ENCODE peak calls at places on chromosomes 6 and 20, in six cellular contexts. T, Q, Y, A, E and H are unnamed samples.

GRCh38 chr6:108781419-108782110 is 66.7 kb upstream of the ARMC2 start:
- DNase-seq in T (peak; percentile 26), Q (peak; percentile 57), Y (peak; percentile 37), A (peak; percentile 71), E (peak; percentile 12), H (no peak)

GRCh38 chr20:63787302-63787701 is 43.8 kb downstream of the ZBTB46 start:
- DNase-seq in T (no peak), Q (no peak), Y (no peak), A (no peak), E (no peak), H (no peak)

GRCh38 chr20:63322146-63322922 is 29.3 kb downstream of the COL20A1 start:
- DNase-seq in T (no peak), Q (no peak), Y (no peak), A (no peak), E (no peak), H (no peak)

GRCh38 chr6:162922816-162923215 is 195.0 kb downstream of the PACRG start:
- DNase-seq in T (no peak), Q (no peak), Y (peak; percentile 16), A (no peak), E (no peak), H (no peak)

GRCh38 chr6:75211920-75212590 is 6.2 kb upstream of the COL12A1 start:
- DNase-seq in T (no peak), Q (no peak), Y (peak; percentile 59), A (no peak), E (no peak), H (peak; percentile 95)

GRCh38 chr20:37390503-37390890 is 44.6 kb downstream of the SRC start:
- DNase-seq in T (no peak), Q (no peak), Y (no peak), A (no peak), E (no peak), H (no peak)

GRCh38 chr6:139925894-139926641 is 551.6 kb upstream of the CITED2 start:
- DNase-seq in T (no peak), Q (no peak), Y (peak; percentile 88), A (no peak), E (peak; percentile 95), H (peak; percentile 9)

GRCh38 chr6:139027620-139028182 is 844 bp upstream of the ABRACL start:
- DNase-seq in T (no peak), Q (peak; percentile 60), Y (peak; percentile 82), A (peak; percentile 56), E (peak; percentile 63), H (no peak)

GRCh38 chr6:144104488-144104887 is 9.1 kb upstream of the SF3B5 start:
- DNase-seq in T (no peak), Q (no peak), Y (no peak), A (no peak), E (no peak), H (no peak)

GRCh38 chr6:24882835-24883555 is 52.8 kb downstream of the RIPOR2 start:
- DNase-seq in T (no peak), Q (no peak), Y (no peak), A (no peak), E (no peak), H (no peak)

GRCh38 chr6:2147737-2148448 is 97.5 kb downstream of the GMDS start:
- DNase-seq in T (no peak), Q (no peak), Y (no peak), A (no peak), E (peak; percentile 71), H (no peak)

GRCh38 chr6:89944181-89944755 is 50.0 kb downstream of the GJA10 start:
- DNase-seq in T (no peak), Q (no peak), Y (no peak), A (no peak), E (peak; percentile 25), H (no peak)

GRCh38 chr6:87944541-87944954 is 103.1 kb upstream of the SPACA1 start:
- DNase-seq in T (no peak), Q (peak; percentile 49), Y (peak; percentile 60), A (no peak), E (peak; percentile 36), H (peak; percentile 82)

GRCh38 chr6:125114248-125114858 is 39.2 kb upstream of the TPD52L1 start:
- DNase-seq in T (no peak), Q (no peak), Y (peak; percentile 66), A (no peak), E (peak; percentile 61), H (peak; percentile 92)

GRCh38 chr20:38191654-38192053 is 26.6 kb upstream of the TGM2 start:
- DNase-seq in T (no peak), Q (no peak), Y (no peak), A (no peak), E (peak; percentile 54), H (no peak)

GRCh38 chr20:53895385-53895755 is 175.0 kb downstream of the BCAS1 start:
- DNase-seq in T (no peak), Q (no peak), Y (no peak), A (no peak), E (no peak), H (no peak)

GRCh38 chr6:45965007-45965406 is 50.7 kb downstream of the CLIC5 start:
- DNase-seq in T (no peak), Q (no peak), Y (peak; percentile 17), A (no peak), E (no peak), H (no peak)

GRCh38 chr20:2914160-2914559 is 40.9 kb downstream of the PTPRA start:
- DNase-seq in T (no peak), Q (no peak), Y (peak; percentile 26), A (no peak), E (no peak), H (peak; percentile 39)

GRCh38 chr6:38509713-38510112 is 130.0 kb downstream of the BTBD9 start:
- DNase-seq in T (no peak), Q (no peak), Y (peak; percentile 77), A (no peak), E (peak; percentile 75), H (peak; percentile 98)
- H2BK5ac ChIP-seq in T (no peak overlapping the region), Q (no peak overlapping the region), Y (no peak overlapping the region), A (no peak overlapping the region), E (peak overlapping the region; percentile 96), H (no peak overlapping the region)

GRCh38 chr20:57747889-57748456 is 38.2 kb upstream of the PMEPA1 start:
- DNase-seq in T (no peak), Q (no peak), Y (no peak), A (no peak), E (no peak), H (no peak)

GRCh38 chr20:57748601-57749130 is 38.9 kb upstream of the PMEPA1 start:
- DNase-seq in T (peak; percentile 6), Q (no peak), Y (peak; percentile 13), A (no peak), E (peak; percentile 50), H (peak; percentile 72)

GRCh38 chr20:57749861-57750260 is 40.0 kb upstream of the PMEPA1 start:
- DNase-seq in T (no peak), Q (no peak), Y (no peak), A (no peak), E (no peak), H (no peak)

GRCh38 chr20:57751411-57751810 is 41.6 kb upstream of the PMEPA1 start:
- DNase-seq in T (no peak), Q (no peak), Y (no peak), A (no peak), E (no peak), H (no peak)

DNA sequence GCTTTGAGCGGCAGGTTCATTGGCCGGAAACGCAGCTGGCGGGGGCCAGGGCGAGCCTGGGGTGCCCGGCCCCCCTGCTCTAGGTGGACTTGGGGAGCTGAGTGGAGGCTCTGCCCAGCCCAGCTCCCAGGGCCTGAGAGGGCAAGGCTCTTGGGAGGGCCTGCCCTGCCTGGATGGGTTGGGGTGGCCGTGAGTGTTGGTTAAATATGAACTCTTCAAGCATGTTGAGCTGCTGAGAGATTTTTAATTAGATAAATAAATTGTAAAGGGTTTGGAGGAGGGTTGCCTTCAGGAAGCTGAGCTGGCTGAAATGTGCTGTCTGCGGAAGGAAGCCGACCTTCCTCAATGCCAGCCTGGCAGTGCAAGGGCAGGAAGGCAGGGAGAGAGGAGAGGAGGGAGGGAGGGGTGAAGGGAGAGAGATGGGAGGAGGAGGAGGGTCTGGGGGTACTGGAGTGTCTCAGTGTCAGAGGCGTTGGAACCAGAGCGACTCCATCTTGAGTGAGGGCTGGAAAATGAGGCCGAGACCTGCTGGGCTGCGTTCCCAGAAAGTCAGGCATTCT is 39.4 kb upstream of the PMEPA1 start:
- DNase-seq in T (no peak), Q (no peak), Y (no peak), A (no peak), E (no peak), H (no peak)
- H2AFZ ChIP-seq in T (no peak overlapping the region), Q (no peak overlapping the region), Y (no peak overlapping the region), A (no peak overlapping the region), E (peak overlapping the region; percentile 77), H (peak overlapping the region; percentile 35)

GRCh38 chr6:21708181-21708580 is 114.6 kb downstream of the SOX4 start:
- DNase-seq in T (no peak), Q (no peak), Y (no peak), A (no peak), E (no peak), H (no peak)

GRCh38 chr6:21707527-21707926 is 114.0 kb downstream of the SOX4 start:
- DNase-seq in T (no peak), Q (no peak), Y (no peak), A (no peak), E (no peak), H (no peak)

GRCh38 chr6:21710908-21711627 is 117.5 kb downstream of the SOX4 start:
- DNase-seq in T (peak; percentile 55), Q (no peak), Y (no peak), A (no peak), E (no peak), H (peak; percentile 73)

GRCh38 chr6:21712213-21712612 is 118.7 kb downstream of the SOX4 start:
- DNase-seq in T (no peak), Q (no peak), Y (no peak), A (peak; percentile 43), E (no peak), H (peak; percentile 45)
- H2BK5ac ChIP-seq in T (no peak overlapping the region), Q (no peak overlapping the region), Y (no peak overlapping the region), A (no peak overlapping the region), E (no peak overlapping the region), H (peak overlapping the region; percentile 97)

DNA sequence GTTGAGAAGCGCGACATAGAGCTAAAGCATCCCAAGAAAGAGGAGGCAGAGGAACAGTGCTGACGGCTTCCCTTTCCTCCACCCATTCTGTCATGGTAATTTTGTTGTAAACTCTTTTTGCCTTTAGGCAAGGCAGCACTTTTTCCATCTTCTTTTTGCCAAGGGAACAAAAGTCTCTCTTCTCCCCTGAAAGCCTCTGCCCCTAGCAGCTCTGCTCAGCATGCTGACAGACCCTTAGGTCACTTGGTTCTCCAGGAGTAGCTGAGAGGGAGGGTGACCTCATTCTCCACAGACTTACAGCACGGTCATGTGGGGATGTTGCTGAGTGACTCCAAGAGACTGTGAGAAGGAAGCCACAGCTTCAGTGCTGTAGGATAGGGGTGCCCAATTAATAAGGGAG is 81.1 kb upstream of the RALGAPA2 start:
- DNase-seq in T (no peak), Q (no peak), Y (no peak), A (no peak), E (no peak), H (no peak)
- H2AFZ ChIP-seq in T (no peak overlapping the region), Q (no peak overlapping the region), Y (no peak overlapping the region), A (peak overlapping the region; percentile 33), E (no peak overlapping the region), H (no peak overlapping the region)